ENCODE peak calls at places on chromosomes 6 and 20, in five cellular contexts. One of them, this sample, is unnamed.

GRCh38 chr6:8589941-8590676 is 154.8 kb upstream of the SLC35B3 start:
- DNase-seq in mucosa of descending colon: no peak
- DNase-seq in CD8-positive, alpha-beta T cell: no peak
- DNase-seq in aorta: no peak
- DNase-seq in testis: no peak
- DNase-seq in this sample: no peak

GRCh38 chr6:139373154-139373927 is 1.1 kb downstream of the CITED2 start:
- DNase-seq in CD8-positive, alpha-beta T cell: peak; percentile 80
- DNase-seq in aorta: peak; percentile 87
- DNase-seq in testis: peak; percentile 53
- DNase-seq in mucosa of descending colon: peak; percentile 86
- DNase-seq in this sample: peak; percentile 64

GRCh38 chr6:3372184-3372846 is 84.5 kb downstream of the SLC22A23 start:
- DNase-seq in mucosa of descending colon: peak; percentile 61
- DNase-seq in testis: no peak
- DNase-seq in CD8-positive, alpha-beta T cell: no peak
- DNase-seq in aorta: peak; percentile 46
- DNase-seq in this sample: no peak

GRCh38 chr6:116511424-116512131 is at the start of gene CALHM5:
- DNase-seq in mucosa of descending colon: no peak
- DNase-seq in CD8-positive, alpha-beta T cell: no peak
- DNase-seq in aorta: peak; percentile 79
- DNase-seq in testis: peak; percentile 66
- DNase-seq in this sample: no peak

GRCh38 chr20:17390655-17391054 is 140.5 kb downstream of the BFSP1 start:
- DNase-seq in mucosa of descending colon: no peak
- DNase-seq in CD8-positive, alpha-beta T cell: no peak
- DNase-seq in aorta: no peak
- DNase-seq in testis: no peak
- DNase-seq in this sample: no peak

GRCh38 chr6:20826378-20826777 is 292.1 kb downstream of the CDKAL1 start:
- DNase-seq in aorta: no peak
- DNase-seq in mucosa of descending colon: no peak
- DNase-seq in testis: no peak
- DNase-seq in CD8-positive, alpha-beta T cell: no peak
- DNase-seq in this sample: no peak

GRCh38 chr6:150687508-150687907 is 87.8 kb downstream of the PLEKHG1 start:
- DNase-seq in CD8-positive, alpha-beta T cell: no peak
- DNase-seq in mucosa of descending colon: no peak
- DNase-seq in testis: peak; percentile 50
- DNase-seq in aorta: peak; percentile 79
- DNase-seq in this sample: no peak

GRCh38 chr6:37207903-37208456 is 38.0 kb downstream of the PIM1 start:
- DNase-seq in CD8-positive, alpha-beta T cell: peak; percentile 84
- DNase-seq in mucosa of descending colon: peak; percentile 90
- DNase-seq in aorta: peak; percentile 92
- DNase-seq in testis: peak; percentile 91
- DNase-seq in this sample: peak; percentile 89

GRCh38 chr6:155791186-155791585 is 335.5 kb upstream of the NOX3 start:
- DNase-seq in aorta: no peak
- DNase-seq in testis: no peak
- DNase-seq in mucosa of descending colon: no peak
- DNase-seq in CD8-positive, alpha-beta T cell: no peak
- DNase-seq in this sample: no peak

GRCh38 chr6:25659633-25660368 is 7.8 kb downstream of the SCGN start:
- DNase-seq in aorta: no peak
- DNase-seq in mucosa of descending colon: no peak
- DNase-seq in testis: no peak
- DNase-seq in CD8-positive, alpha-beta T cell: no peak
- DNase-seq in this sample: no peak

GRCh38 chr20:9573598-9573997 is 59.2 kb downstream of the LAMP5 start:
- DNase-seq in CD8-positive, alpha-beta T cell: no peak
- DNase-seq in testis: no peak
- DNase-seq in mucosa of descending colon: no peak
- DNase-seq in aorta: no peak
- DNase-seq in this sample: no peak

GRCh38 chr20:50898475-50898874 is 32.8 kb downstream of the ADNP start:
- DNase-seq in testis: no peak
- DNase-seq in aorta: no peak
- DNase-seq in mucosa of descending colon: no peak
- DNase-seq in CD8-positive, alpha-beta T cell: no peak
- DNase-seq in this sample: no peak
- H3K36me3 ChIP-seq in testis: no peaks in the 10 kb centered on the region
- H3K36me3 ChIP-seq in aorta: peaks cover 9% of the 10 kb centered on the region
- H3K36me3 ChIP-seq in mucosa of descending colon: no peaks in the 10 kb centered on the region
- H3K36me3 ChIP-seq in CD8-positive, alpha-beta T cell: peaks cover 33% of the 10 kb centered on the region
- H3K36me3 ChIP-seq in this sample: peaks cover 4% of the 10 kb centered on the region

DNA sequence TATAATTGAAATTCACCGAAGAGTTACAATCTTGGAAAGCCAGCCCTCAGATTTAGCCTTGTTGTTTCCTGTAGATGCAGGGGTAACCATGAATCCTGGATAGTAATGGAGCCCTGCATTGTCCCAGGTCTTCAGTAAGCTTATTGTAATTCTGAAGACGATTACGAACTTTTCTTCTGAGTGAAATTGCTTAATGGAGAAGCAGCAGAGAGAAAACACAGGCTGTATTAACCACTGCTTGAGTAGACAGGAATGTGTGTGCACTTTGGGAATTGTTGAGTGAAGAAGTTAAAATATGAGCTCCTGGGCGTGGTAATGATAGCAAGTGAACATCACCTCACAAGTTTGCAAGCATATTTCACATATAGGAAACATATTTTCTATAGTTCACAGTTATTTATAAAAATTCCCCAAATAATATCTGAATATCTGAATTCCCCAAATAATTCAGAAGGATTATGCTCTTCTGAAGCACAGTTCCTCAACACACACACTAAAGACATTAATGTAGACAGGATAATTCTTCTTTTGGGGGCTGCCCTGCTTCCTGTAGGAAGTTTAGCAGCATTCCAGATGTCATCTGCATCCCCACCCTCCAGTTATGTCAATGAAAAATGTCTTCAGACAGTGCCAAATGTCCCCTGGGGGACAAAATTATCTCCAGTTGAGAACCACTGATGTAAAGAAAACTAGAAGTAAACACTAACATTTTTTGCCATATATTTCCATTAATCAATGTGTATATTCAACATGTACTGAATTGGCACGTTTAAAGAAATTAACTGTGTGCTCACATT is 26.1 kb upstream of the NAA20 start:
- DNase-seq in mucosa of descending colon: no peak
- DNase-seq in CD8-positive, alpha-beta T cell: no peak
- DNase-seq in testis: no peak
- DNase-seq in aorta: no peak
- DNase-seq in this sample: no peak
- H3K36me3 ChIP-seq in mucosa of descending colon: no peaks in the 10 kb centered on the region
- H3K36me3 ChIP-seq in CD8-positive, alpha-beta T cell: no peaks in the 10 kb centered on the region
- H3K36me3 ChIP-seq in testis: no peaks in the 10 kb centered on the region
- H3K36me3 ChIP-seq in aorta: no peaks in the 10 kb centered on the region
- H3K36me3 ChIP-seq in this sample: no peaks in the 10 kb centered on the region

DNA sequence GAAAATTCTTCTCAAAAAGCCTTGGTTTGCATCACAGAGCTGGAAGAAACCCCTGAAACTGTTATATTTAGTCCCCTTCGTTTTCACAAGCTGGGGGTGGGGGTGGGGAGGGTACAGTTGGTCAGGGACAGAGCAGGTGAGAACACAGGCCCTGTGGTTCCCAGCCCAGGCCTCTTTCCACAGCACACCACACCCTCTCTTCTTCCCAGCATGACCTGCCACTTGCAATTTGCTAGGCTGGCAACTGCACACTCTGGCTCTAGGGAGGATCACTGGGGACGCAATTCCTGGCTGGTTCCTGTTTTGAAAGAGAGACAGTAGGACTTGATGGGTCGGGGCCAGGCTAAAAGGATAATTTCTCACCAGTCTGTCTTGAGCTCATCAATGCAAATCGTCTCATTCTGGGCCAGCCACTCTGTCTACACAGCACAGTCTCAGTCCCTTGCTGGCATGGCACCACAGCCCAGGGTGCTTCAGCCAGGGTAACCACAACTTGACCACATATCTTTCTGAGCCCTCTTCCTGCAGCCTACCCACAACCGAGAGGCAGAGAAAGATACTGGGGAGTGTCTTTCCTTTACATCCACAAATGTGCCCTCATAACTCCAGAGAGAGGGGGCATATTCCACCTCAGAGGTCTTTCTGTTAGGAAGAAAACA is 41.6 kb upstream of the EMILIN3 start:
- DNase-seq in CD8-positive, alpha-beta T cell: no peak
- DNase-seq in testis: no peak
- DNase-seq in aorta: no peak
- DNase-seq in mucosa of descending colon: no peak
- DNase-seq in this sample: no peak
- H3K36me3 ChIP-seq in CD8-positive, alpha-beta T cell: peaks cover 50% of the 10 kb centered on the region
- H3K36me3 ChIP-seq in testis: no peaks in the 10 kb centered on the region
- H3K36me3 ChIP-seq in aorta: peaks cover 7% of the 10 kb centered on the region
- H3K36me3 ChIP-seq in mucosa of descending colon: peaks cover 10% of the 10 kb centered on the region
- H3K36me3 ChIP-seq in this sample: no peaks in the 10 kb centered on the region

GRCh38 chr6:143505537-143505936 is 6.0 kb downstream of the FUCA2 start:
- DNase-seq in CD8-positive, alpha-beta T cell: no peak
- DNase-seq in mucosa of descending colon: no peak
- DNase-seq in testis: no peak
- DNase-seq in aorta: no peak
- DNase-seq in this sample: no peak
- H3K36me3 ChIP-seq in CD8-positive, alpha-beta T cell: no peaks in the 10 kb centered on the region
- H3K36me3 ChIP-seq in mucosa of descending colon: no peaks in the 10 kb centered on the region
- H3K36me3 ChIP-seq in testis: no peaks in the 10 kb centered on the region
- H3K36me3 ChIP-seq in aorta: peaks cover 2% of the 10 kb centered on the region
- H3K36me3 ChIP-seq in this sample: peaks cover 36% of the 10 kb centered on the region